ENCODE peak calls at places on chromosomes 4 and X, in seven cellular contexts. One of them, this sample, is unnamed.

GRCh38 chr4:59127748-59128147 is 2017.6 kb upstream of the IGFBP7 start:
- DNase-seq in IMR-90: no peak
- DNase-seq in hepatocyte: no peak
- DNase-seq in GM23248: no peak
- DNase-seq in SJSA1: no peak
- DNase-seq in adipocyte: no peak
- DNase-seq in PC-9: no peak
- DNase-seq in this sample: no peak

GRCh38 chr4:3047464-3048286 is 26.7 kb downstream of the HTT-AS start:
- DNase-seq in IMR-90: peak; percentile 39
- DNase-seq in hepatocyte: peak; percentile 79
- DNase-seq in GM23248: peak; percentile 65
- DNase-seq in SJSA1: no peak
- DNase-seq in adipocyte: peak; percentile 79
- DNase-seq in PC-9: peak; percentile 66
- DNase-seq in this sample: peak; percentile 74

GRCh38 chrX:18875256-18875878 is 108.5 kb downstream of the PHKA2 start:
- DNase-seq in IMR-90: no peak
- DNase-seq in hepatocyte: peak; percentile 4
- DNase-seq in GM23248: no peak
- DNase-seq in SJSA1: no peak
- DNase-seq in adipocyte: no peak
- DNase-seq in PC-9: no peak
- DNase-seq in this sample: no peak

GRCh38 chr4:136740326-136740725 is 792.0 kb downstream of the PCDH18 start:
- DNase-seq in IMR-90: no peak
- DNase-seq in hepatocyte: no peak
- DNase-seq in GM23248: no peak
- DNase-seq in SJSA1: no peak
- DNase-seq in adipocyte: no peak
- DNase-seq in PC-9: no peak
- DNase-seq in this sample: no peak

GRCh38 chr4:164753873-164754488 is at the start of gene SMIM31:
- DNase-seq in IMR-90: no peak
- DNase-seq in hepatocyte: no peak
- DNase-seq in GM23248: no peak
- DNase-seq in SJSA1: no peak
- DNase-seq in adipocyte: no peak
- DNase-seq in PC-9: no peak
- DNase-seq in this sample: no peak

GRCh38 chr4:26404597-26405323 is 83.9 kb downstream of the RBPJ start:
- DNase-seq in IMR-90: no peak
- DNase-seq in hepatocyte: peak; percentile 59
- DNase-seq in GM23248: no peak
- DNase-seq in SJSA1: no peak
- DNase-seq in adipocyte: no peak
- DNase-seq in PC-9: no peak
- DNase-seq in this sample: no peak

GRCh38 chrX:133838761-133839676 is 146.4 kb downstream of the GPC3 start:
- DNase-seq in IMR-90: peak; percentile 28
- DNase-seq in hepatocyte: peak; percentile 56
- DNase-seq in GM23248: peak; percentile 28
- DNase-seq in SJSA1: peak; percentile 43
- DNase-seq in adipocyte: peak; percentile 71
- DNase-seq in PC-9: peak; percentile 5
- DNase-seq in this sample: no peak

GRCh38 chrX:120726294-120726693 is 96.4 kb upstream of the C1GALT1C1 start:
- DNase-seq in IMR-90: no peak
- DNase-seq in hepatocyte: no peak
- DNase-seq in GM23248: no peak
- DNase-seq in SJSA1: no peak
- DNase-seq in adipocyte: no peak
- DNase-seq in PC-9: no peak
- DNase-seq in this sample: no peak

GRCh38 chr4:37780444-37781133 is 45.9 kb upstream of the PGM2 start:
- DNase-seq in IMR-90: no peak
- DNase-seq in hepatocyte: peak; percentile 43
- DNase-seq in GM23248: peak; percentile 19
- DNase-seq in SJSA1: no peak
- DNase-seq in adipocyte: peak; percentile 34
- DNase-seq in PC-9: no peak
- DNase-seq in this sample: no peak

GRCh38 chr4:163755013-163755412 is 260.5 kb downstream of the TMA16 start:
- DNase-seq in IMR-90: peak; percentile 43
- DNase-seq in hepatocyte: no peak
- DNase-seq in GM23248: peak; percentile 13
- DNase-seq in SJSA1: no peak
- DNase-seq in adipocyte: no peak
- DNase-seq in PC-9: no peak
- DNase-seq in this sample: no peak

GRCh38 chr4:112857461-112857860 is 192.0 kb upstream of the ANK2 start:
- DNase-seq in IMR-90: peak; percentile 80
- DNase-seq in hepatocyte: peak; percentile 61
- DNase-seq in GM23248: peak; percentile 94
- DNase-seq in SJSA1: peak; percentile 48
- DNase-seq in adipocyte: peak; percentile 88
- DNase-seq in PC-9: no peak
- DNase-seq in this sample: no peak

GRCh38 chrX:115400960-115401359 is 111.4 kb downstream of the LUZP4 start:
- DNase-seq in IMR-90: no peak
- DNase-seq in hepatocyte: no peak
- DNase-seq in GM23248: no peak
- DNase-seq in SJSA1: no peak
- DNase-seq in adipocyte: no peak
- DNase-seq in PC-9: peak; percentile 16
- DNase-seq in this sample: no peak

GRCh38 chr4:159012381-159012780 is 90.5 kb upstream of the RAPGEF2 start:
- DNase-seq in IMR-90: peak; percentile 56
- DNase-seq in hepatocyte: no peak
- DNase-seq in GM23248: peak; percentile 77
- DNase-seq in SJSA1: no peak
- DNase-seq in adipocyte: peak; percentile 64
- DNase-seq in PC-9: peak; percentile 14
- DNase-seq in this sample: no peak

GRCh38 chrX:69128573-69128972 is 36.7 kb downstream of the PJA1 start:
- DNase-seq in IMR-90: no peak
- DNase-seq in hepatocyte: no peak
- DNase-seq in GM23248: peak; percentile 58
- DNase-seq in SJSA1: no peak
- DNase-seq in adipocyte: peak; percentile 31
- DNase-seq in PC-9: no peak
- DNase-seq in this sample: no peak

GRCh38 chr4:43682551-43682950 is 766.1 kb downstream of the KCTD8 start:
- DNase-seq in IMR-90: no peak
- DNase-seq in hepatocyte: no peak
- DNase-seq in GM23248: no peak
- DNase-seq in SJSA1: no peak
- DNase-seq in adipocyte: no peak
- DNase-seq in PC-9: no peak
- DNase-seq in this sample: no peak

GRCh38 chr4:189117426-189117825 is 823.2 kb upstream of the FRG1 start:
- DNase-seq in IMR-90: peak; percentile 13
- DNase-seq in hepatocyte: no peak
- DNase-seq in GM23248: peak; percentile 6
- DNase-seq in SJSA1: no peak
- DNase-seq in adipocyte: peak; percentile 19
- DNase-seq in PC-9: no peak
- DNase-seq in this sample: no peak

GRCh38 chrX:124475358-124475757 is 129.0 kb downstream of the SH2D1A start:
- DNase-seq in IMR-90: no peak
- DNase-seq in hepatocyte: no peak
- DNase-seq in GM23248: no peak
- DNase-seq in SJSA1: no peak
- DNase-seq in adipocyte: no peak
- DNase-seq in PC-9: no peak
- DNase-seq in this sample: no peak

DNA sequence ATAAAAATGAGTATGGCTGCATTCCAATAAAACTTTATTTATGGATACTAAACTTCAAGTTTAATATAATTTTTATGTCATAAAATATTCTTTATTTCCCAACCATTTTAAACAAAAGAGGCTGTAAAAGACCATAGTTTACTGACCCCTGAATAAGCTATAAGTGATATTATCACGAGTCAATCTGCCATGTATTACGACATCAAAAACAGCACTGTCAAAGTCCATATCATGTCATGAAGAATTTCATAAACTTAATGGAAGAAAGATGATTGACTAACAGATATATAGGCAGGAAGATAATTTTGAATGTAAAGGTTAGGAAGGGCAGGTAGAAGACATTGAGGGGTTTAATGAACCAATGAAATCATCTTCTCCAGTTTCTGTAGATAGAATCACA is 18.2 kb downstream of the TMEM156 start:
- DNase-seq in IMR-90: no peak
- DNase-seq in hepatocyte: no peak
- DNase-seq in GM23248: no peak
- DNase-seq in SJSA1: no peak
- DNase-seq in adipocyte: no peak
- DNase-seq in PC-9: no peak
- DNase-seq in this sample: no peak
- H3K4me1 ChIP-seq in IMR-90: no peaks in the 10 kb centered on the region
- H3K4me1 ChIP-seq in hepatocyte: no peaks in the 10 kb centered on the region
- H3K4me1 ChIP-seq in GM23248: no peaks in the 10 kb centered on the region
- H3K4me1 ChIP-seq in SJSA1: no peaks in the 10 kb centered on the region
- H3K4me1 ChIP-seq in adipocyte: no peaks in the 10 kb centered on the region
- H3K4me1 ChIP-seq in PC-9: no peaks in the 10 kb centered on the region
- H3K4me1 ChIP-seq in this sample: no peaks in the 10 kb centered on the region

DNA sequence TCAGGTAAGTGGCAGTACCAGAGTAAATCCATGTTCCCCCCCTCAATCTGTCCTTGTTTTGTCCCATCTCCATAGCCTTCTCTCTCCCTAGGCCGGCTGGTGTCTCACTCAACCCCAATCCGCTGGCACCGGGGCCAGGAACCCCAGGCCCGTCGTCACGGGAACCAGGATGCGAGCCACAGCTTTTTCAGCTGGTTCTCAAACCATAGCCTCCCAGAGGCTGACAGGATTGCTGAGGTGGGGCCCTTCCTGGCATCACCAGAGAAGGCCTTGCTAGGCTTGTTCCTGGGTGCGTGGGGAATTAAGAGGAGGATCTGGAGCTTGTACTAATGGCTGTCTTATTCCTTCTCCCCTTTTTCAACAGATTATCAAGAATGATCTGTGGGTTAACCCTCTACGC is 2.7 kb downstream of the TSPYL2 start:
- DNase-seq in IMR-90: no peak
- DNase-seq in hepatocyte: no peak
- DNase-seq in GM23248: no peak
- DNase-seq in SJSA1: no peak
- DNase-seq in adipocyte: no peak
- DNase-seq in PC-9: no peak
- DNase-seq in this sample: no peak
- H3K4me3 ChIP-seq in IMR-90: no peak overlapping the region
- H3K4me3 ChIP-seq in hepatocyte: no peak overlapping the region
- H3K4me3 ChIP-seq in GM23248: no peak overlapping the region
- H3K4me3 ChIP-seq in SJSA1: no peak overlapping the region
- H3K4me3 ChIP-seq in adipocyte: no peak overlapping the region
- H3K4me3 ChIP-seq in PC-9: no peak overlapping the region
- H3K4me3 ChIP-seq in this sample: no peak overlapping the region

DNA sequence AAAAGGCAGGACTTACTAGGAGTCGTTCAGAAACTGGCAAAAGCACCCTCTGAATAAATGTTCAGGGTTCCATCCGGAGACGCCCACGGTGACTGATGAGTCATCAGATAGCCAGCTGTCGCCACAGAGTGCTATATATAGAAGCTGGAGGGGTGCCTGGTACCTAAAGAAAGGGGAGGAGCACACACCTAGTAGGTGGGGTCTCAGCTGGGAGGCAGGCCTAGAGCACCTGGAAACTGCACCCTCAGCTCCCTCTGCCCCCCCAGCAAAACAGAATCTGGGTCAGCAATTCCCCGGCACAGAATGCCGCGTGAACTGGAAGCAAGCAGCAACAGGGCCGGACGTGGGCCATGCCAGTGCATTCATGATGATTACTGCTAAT is 242.0 kb downstream of the BCOR start:
- DNase-seq in IMR-90: peak; percentile 43
- DNase-seq in hepatocyte: peak; percentile 63
- DNase-seq in GM23248: peak; percentile 62
- DNase-seq in SJSA1: peak; percentile 60
- DNase-seq in adipocyte: peak; percentile 20
- DNase-seq in PC-9: no peak
- DNase-seq in this sample: no peak
- H3K4me1 ChIP-seq in IMR-90: peaks cover 7% of the 10 kb centered on the region
- H3K4me1 ChIP-seq in hepatocyte: no peaks in the 10 kb centered on the region
- H3K4me1 ChIP-seq in GM23248: peaks cover 9% of the 10 kb centered on the region
- H3K4me1 ChIP-seq in SJSA1: peaks cover 46% of the 10 kb centered on the region
- H3K4me1 ChIP-seq in adipocyte: peaks cover 6% of the 10 kb centered on the region
- H3K4me1 ChIP-seq in PC-9: no peaks in the 10 kb centered on the region
- H3K4me1 ChIP-seq in this sample: peaks cover 8% of the 10 kb centered on the region

GRCh38 chrX:43504394-43504793 is 151.7 kb upstream of the MAOA start:
- DNase-seq in IMR-90: no peak
- DNase-seq in hepatocyte: peak; percentile 23
- DNase-seq in GM23248: no peak
- DNase-seq in SJSA1: no peak
- DNase-seq in adipocyte: no peak
- DNase-seq in PC-9: no peak
- DNase-seq in this sample: no peak

GRCh38 chrX:43500996-43501694 is 155.0 kb upstream of the MAOA start:
- DNase-seq in IMR-90: no peak
- DNase-seq in hepatocyte: no peak
- DNase-seq in GM23248: no peak
- DNase-seq in SJSA1: no peak
- DNase-seq in adipocyte: no peak
- DNase-seq in PC-9: no peak
- DNase-seq in this sample: no peak

GRCh38 chrX:43505759-43506158 is 150.3 kb upstream of the MAOA start:
- DNase-seq in IMR-90: no peak
- DNase-seq in hepatocyte: no peak
- DNase-seq in GM23248: peak; percentile 18
- DNase-seq in SJSA1: no peak
- DNase-seq in adipocyte: no peak
- DNase-seq in PC-9: no peak
- DNase-seq in this sample: no peak

DNA sequence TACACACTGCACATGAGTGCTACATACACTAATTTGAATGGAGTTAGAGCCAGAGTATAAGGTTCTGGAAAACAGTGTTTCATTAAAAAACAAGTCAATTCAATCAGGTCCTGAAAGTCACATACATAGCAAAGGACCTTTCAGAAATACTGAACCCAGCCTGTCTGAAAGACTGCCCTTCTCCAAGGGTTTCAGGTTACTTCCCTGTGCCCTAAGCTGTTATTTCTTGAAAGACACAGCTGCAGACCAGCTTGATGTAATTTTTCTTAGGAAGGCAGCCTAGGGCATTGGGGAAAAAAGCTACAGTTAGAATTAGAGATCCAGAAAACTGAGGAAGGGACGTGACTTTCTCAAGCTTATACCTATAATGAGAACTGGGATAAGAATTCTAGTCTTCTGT is 155.9 kb upstream of the MAOA start:
- DNase-seq in IMR-90: no peak
- DNase-seq in hepatocyte: no peak
- DNase-seq in GM23248: no peak
- DNase-seq in SJSA1: no peak
- DNase-seq in adipocyte: no peak
- DNase-seq in PC-9: no peak
- DNase-seq in this sample: no peak
- H3K4me3 ChIP-seq in IMR-90: no peak overlapping the region
- H3K4me3 ChIP-seq in hepatocyte: no peak overlapping the region
- H3K4me3 ChIP-seq in GM23248: no peak overlapping the region
- H3K4me3 ChIP-seq in SJSA1: no peak overlapping the region
- H3K4me3 ChIP-seq in adipocyte: no peak overlapping the region
- H3K4me3 ChIP-seq in PC-9: no peak overlapping the region
- H3K4me3 ChIP-seq in this sample: no peak overlapping the region

This sample was measured in psoas muscle.